ENCODE peak calls at places on chromosomes 11 and 22, in six cellular contexts. One of them, this sample, is unnamed.
A peak's percentile ranks its signal among the peaks of the same experiment; 100 is the strongest.

GRCh38 chr11:1628506-1629325 is 859 bp upstream of the KRTAP5-5 start:
- DNase-seq in ovary: no peak
- DNase-seq in right lobe of liver: peak; percentile 67
- DNase-seq in stomach: peak; percentile 58
- DNase-seq in Peyer's patch: peak; percentile 75
- DNase-seq in uterus: no peak
- DNase-seq in this sample: peak; percentile 25

GRCh38 chr22:26756675-26757293 is 99.4 kb downstream of the MIAT start:
- DNase-seq in ovary: peak; percentile 53
- DNase-seq in right lobe of liver: peak; percentile 54
- DNase-seq in stomach: peak; percentile 59
- DNase-seq in Peyer's patch: peak; percentile 64
- DNase-seq in uterus: peak; percentile 36
- DNase-seq in this sample: peak; percentile 40

GRCh38 chr11:43632171-43632570 is 48.4 kb upstream of the HSD17B12 start:
- DNase-seq in stomach: no peak
- DNase-seq in right lobe of liver: no peak
- DNase-seq in uterus: no peak
- DNase-seq in ovary: no peak
- DNase-seq in Peyer's patch: no peak
- DNase-seq in this sample: no peak

GRCh38 chr11:123179571-123179970 is 15.5 kb downstream of the CLMP start:
- DNase-seq in Peyer's patch: peak; percentile 68
- DNase-seq in ovary: no peak
- DNase-seq in uterus: no peak
- DNase-seq in right lobe of liver: no peak
- DNase-seq in stomach: no peak
- DNase-seq in this sample: no peak

GRCh38 chr11:57116654-57117053 is 65.1 kb upstream of the LRRC55 start:
- DNase-seq in stomach: peak; percentile 29
- DNase-seq in right lobe of liver: no peak
- DNase-seq in ovary: no peak
- DNase-seq in Peyer's patch: no peak
- DNase-seq in uterus: no peak
- DNase-seq in this sample: no peak

GRCh38 chr11:106418786-106419185 is 341.3 kb downstream of the AASDHPPT start:
- DNase-seq in right lobe of liver: no peak
- DNase-seq in Peyer's patch: no peak
- DNase-seq in uterus: no peak
- DNase-seq in ovary: no peak
- DNase-seq in stomach: no peak
- DNase-seq in this sample: no peak

GRCh38 chr11:65382804-65383368 is 440 bp upstream of the SLC25A45 start:
- DNase-seq in ovary: peak; percentile 82
- DNase-seq in stomach: peak; percentile 90
- DNase-seq in uterus: no peak
- DNase-seq in right lobe of liver: peak; percentile 89
- DNase-seq in Peyer's patch: peak; percentile 92
- DNase-seq in this sample: no peak

GRCh38 chr22:24433868-24434471 is 6.6 kb downstream of the ADORA2A start:
- DNase-seq in ovary: no peak
- DNase-seq in stomach: no peak
- DNase-seq in uterus: no peak
- DNase-seq in right lobe of liver: peak; percentile 34
- DNase-seq in Peyer's patch: peak; percentile 34
- DNase-seq in this sample: peak; percentile 43

GRCh38 chr22:29203883-29204282 is 1.8 kb upstream of the EMID1 start:
- DNase-seq in uterus: no peak
- DNase-seq in right lobe of liver: no peak
- DNase-seq in stomach: no peak
- DNase-seq in ovary: no peak
- DNase-seq in Peyer's patch: no peak
- DNase-seq in this sample: no peak

GRCh38 chr11:67300756-67301312 is 2.5 kb upstream of the SSH3 start:
- DNase-seq in stomach: no peak
- DNase-seq in ovary: no peak
- DNase-seq in uterus: no peak
- DNase-seq in right lobe of liver: peak; percentile 25
- DNase-seq in Peyer's patch: peak; percentile 40
- DNase-seq in this sample: no peak

GRCh38 chr22:50563410-50564160 is 866 bp upstream of the SYCE3 start:
- DNase-seq in Peyer's patch: no peak
- DNase-seq in stomach: peak; percentile 51
- DNase-seq in uterus: no peak
- DNase-seq in right lobe of liver: no peak
- DNase-seq in ovary: no peak
- DNase-seq in this sample: no peak

GRCh38 chr11:7592706-7593105 is 78.9 kb downstream of the PPFIBP2 start:
- DNase-seq in right lobe of liver: peak; percentile 76
- DNase-seq in uterus: no peak
- DNase-seq in Peyer's patch: no peak
- DNase-seq in ovary: no peak
- DNase-seq in stomach: peak; percentile 60
- DNase-seq in this sample: peak; percentile 33
- H3K27me3 ChIP-seq in right lobe of liver: no peaks in the 10 kb centered on the region
- H3K27me3 ChIP-seq in uterus: no peaks in the 10 kb centered on the region
- H3K27me3 ChIP-seq in Peyer's patch: no peaks in the 10 kb centered on the region
- H3K27me3 ChIP-seq in ovary: no peaks in the 10 kb centered on the region
- H3K27me3 ChIP-seq in stomach: no peaks in the 10 kb centered on the region
- H3K27me3 ChIP-seq in this sample: no peaks in the 10 kb centered on the region

GRCh38 chr11:27907534-27907933 is 200.4 kb downstream of the KIF18A start:
- DNase-seq in ovary: no peak
- DNase-seq in right lobe of liver: no peak
- DNase-seq in uterus: no peak
- DNase-seq in Peyer's patch: no peak
- DNase-seq in stomach: no peak
- DNase-seq in this sample: no peak

GRCh38 chr11:27913650-27914049 is 194.3 kb downstream of the KIF18A start:
- DNase-seq in stomach: no peak
- DNase-seq in right lobe of liver: no peak
- DNase-seq in Peyer's patch: no peak
- DNase-seq in uterus: no peak
- DNase-seq in ovary: no peak
- DNase-seq in this sample: no peak

GRCh38 chr11:27912916-27913315 is 195.0 kb downstream of the KIF18A start:
- DNase-seq in right lobe of liver: no peak
- DNase-seq in uterus: no peak
- DNase-seq in Peyer's patch: no peak
- DNase-seq in ovary: no peak
- DNase-seq in stomach: no peak
- DNase-seq in this sample: no peak

GRCh38 chr11:27910186-27910941 is 197.6 kb downstream of the KIF18A start:
- DNase-seq in right lobe of liver: no peak
- DNase-seq in Peyer's patch: no peak
- DNase-seq in ovary: no peak
- DNase-seq in uterus: no peak
- DNase-seq in stomach: no peak
- DNase-seq in this sample: no peak

GRCh38 chr11:27909386-27909785 is 198.6 kb downstream of the KIF18A start:
- DNase-seq in stomach: no peak
- DNase-seq in ovary: no peak
- DNase-seq in Peyer's patch: no peak
- DNase-seq in uterus: no peak
- DNase-seq in right lobe of liver: no peak
- DNase-seq in this sample: no peak
- TF ChIP-seq POLR2A in stomach: no peak
- TF ChIP-seq POLR2A in ovary: no peak
- TF ChIP-seq POLR2A in Peyer's patch: no peak
- TF ChIP-seq POLR2A in uterus: no peak
- TF ChIP-seq POLR2A in right lobe of liver: no peak
- TF ChIP-seq POLR2A in this sample: no peak

GRCh38 chr11:55942785-55943392 is 6.7 kb upstream of the OR5I1 start:
- DNase-seq in uterus: no peak
- DNase-seq in right lobe of liver: no peak
- DNase-seq in Peyer's patch: no peak
- DNase-seq in ovary: no peak
- DNase-seq in stomach: no peak
- DNase-seq in this sample: no peak
- TF ChIP-seq CTCF in uterus: no peak
- TF ChIP-seq CTCF in right lobe of liver: peak; percentile 51
- TF ChIP-seq CTCF in Peyer's patch: no peak
- TF ChIP-seq CTCF in ovary: no peak
- TF ChIP-seq CTCF in stomach: peak; percentile 24
- TF ChIP-seq CTCF in this sample: peak; percentile 24

DNA sequence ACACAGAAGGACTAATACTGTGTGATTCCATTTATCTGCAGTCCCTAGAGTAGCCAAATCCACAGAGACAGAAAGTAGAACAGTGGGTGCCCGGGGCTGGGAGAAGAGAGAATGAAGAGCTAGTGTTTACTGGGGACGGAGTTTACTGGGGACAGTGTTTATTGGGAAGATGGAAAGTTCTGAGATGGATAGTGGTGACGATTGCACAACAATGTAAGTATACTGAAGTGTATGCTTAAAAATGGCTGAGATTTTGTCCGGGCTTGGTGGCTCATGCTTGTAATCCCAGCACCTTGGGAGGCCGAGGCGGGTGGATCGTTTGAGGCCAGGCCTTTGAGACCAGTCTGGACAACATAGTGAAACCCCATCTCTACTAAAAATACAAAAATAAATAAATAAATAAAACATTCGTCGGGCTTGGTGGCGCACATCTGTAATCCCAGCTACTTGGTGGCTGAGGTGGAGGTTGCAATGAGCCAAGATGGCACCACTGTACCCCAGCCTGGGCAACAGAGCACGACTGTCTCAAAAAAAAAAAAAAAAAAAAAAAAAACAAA is 132.4 kb downstream of the CTTN start:
- DNase-seq in right lobe of liver: peak; percentile 2
- DNase-seq in stomach: no peak
- DNase-seq in Peyer's patch: no peak
- DNase-seq in uterus: no peak
- DNase-seq in ovary: no peak
- DNase-seq in this sample: no peak
- H3K27me3 ChIP-seq in right lobe of liver: no peaks in the 10 kb centered on the region
- H3K27me3 ChIP-seq in stomach: peaks cover under 1% of the 10 kb centered on the region
- H3K27me3 ChIP-seq in Peyer's patch: no peaks in the 10 kb centered on the region
- H3K27me3 ChIP-seq in uterus: no peaks in the 10 kb centered on the region
- H3K27me3 ChIP-seq in ovary: no peaks in the 10 kb centered on the region
- H3K27me3 ChIP-seq in this sample: no peaks in the 10 kb centered on the region

GRCh38 chr11:74403607-74404006 is 5.4 kb upstream of the PGM2L1 start:
- DNase-seq in stomach: no peak
- DNase-seq in Peyer's patch: no peak
- DNase-seq in right lobe of liver: no peak
- DNase-seq in ovary: no peak
- DNase-seq in uterus: no peak
- DNase-seq in this sample: no peak

GRCh38 chr11:74397531-74398243 is 546 bp downstream of the PGM2L1 start:
- DNase-seq in right lobe of liver: no peak
- DNase-seq in uterus: no peak
- DNase-seq in stomach: peak; percentile 33
- DNase-seq in Peyer's patch: no peak
- DNase-seq in ovary: no peak
- DNase-seq in this sample: no peak

GRCh38 chr11:74398244-74399159 is at the start of gene PGM2L1:
- DNase-seq in Peyer's patch: peak; percentile 94
- DNase-seq in right lobe of liver: peak; percentile 94
- DNase-seq in uterus: peak; percentile 96
- DNase-seq in stomach: peak; percentile 95
- DNase-seq in ovary: peak; percentile 93
- DNase-seq in this sample: peak; percentile 84
- TF ChIP-seq POLR2A in Peyer's patch: peak; percentile 23
- TF ChIP-seq POLR2A in right lobe of liver: peak; percentile 47
- TF ChIP-seq POLR2A in uterus: peak; percentile 60
- TF ChIP-seq POLR2A in stomach: no peak
- TF ChIP-seq POLR2A in ovary: peak; percentile 35
- TF ChIP-seq POLR2A in this sample: peak; percentile 71

This sample was measured in tibial nerve.